ENCODE peak calls at places on chromosomes 6 and 20, in four cellular contexts. X is SK-N-SH, B is K562, G is H1. N is an unnamed sample.

GRCh38 chr6:19906161-19906560 is 69.0 kb downstream of the ID4 start:
- DNase-seq in X (no peak), B (no peak), G (no peak), N (no peak)

GRCh38 chr6:75206338-75207210 is 721 bp upstream of the COL12A1 start:
- DNase-seq in G (peak; percentile 66), X (peak; percentile 18), B (no peak), N (no peak)

GRCh38 chr20:47670913-47671312 is 114.4 kb downstream of the SULF2 start:
- DNase-seq in B (no peak), G (no peak), X (no peak), N (no peak)

GRCh38 chr20:56504373-56505005 is 20.1 kb upstream of the FAM209A start:
- DNase-seq in B (peak; percentile 56), X (peak; percentile 48), G (peak; percentile 63), N (peak; percentile 46)

GRCh38 chr20:56542489-56543020 is 9.5 kb downstream of the FAM209B start:
- DNase-seq in B (no peak), X (no peak), G (no peak), N (no peak)

GRCh38 chr20:50980071-50980681 is 21.6 kb downstream of the MOCS3 start:
- DNase-seq in X (no peak), G (no peak), B (no peak), N (no peak)

GRCh38 chr6:117491916-117492315 is 9.4 kb downstream of the DCBLD1 start:
- DNase-seq in X (no peak), G (no peak), B (no peak), N (no peak)

GRCh38 chr20:37239026-37239451 is 22.6 kb downstream of the GHRH start:
- DNase-seq in B (no peak), X (no peak), G (no peak), N (no peak)

GRCh38 chr6:12891595-12891994 is 175.0 kb downstream of the PHACTR1 start:
- DNase-seq in X (no peak), G (no peak), B (no peak), N (no peak)

GRCh38 chr20:60115452-60115851 is 157.2 kb downstream of the CDH26 start:
- DNase-seq in G (no peak), X (no peak), B (no peak), N (no peak)

GRCh38 chr6:161838306-161839035 is 564.6 kb upstream of the AGPAT4 start:
- DNase-seq in X (no peak), G (peak; percentile 56), B (no peak), N (peak; percentile 46)

GRCh38 chr6:133923938-133924593 is 29.0 kb upstream of the TBPL1 start:
- DNase-seq in G (peak; percentile 60), B (peak; percentile 55), X (peak; percentile 62), N (peak; percentile 65)

GRCh38 chr6:143999406-143999805 is 8.7 kb downstream of the PLAGL1 start:
- DNase-seq in B (no peak), G (no peak), X (no peak), N (no peak)

GRCh38 chr6:17352302-17352701 is 41.1 kb upstream of the CAP2 start:
- DNase-seq in B (no peak), X (no peak), G (no peak), N (no peak)

GRCh38 chr20:44614525-44614924 is 32.1 kb downstream of the PKIG start:
- DNase-seq in G (no peak), B (no peak), X (no peak), N (no peak)

GRCh38 chr6:144064402-144064830 is 31.0 kb downstream of the SF3B5 start:
- DNase-seq in B (peak; percentile 76), G (peak; percentile 70), X (no peak), N (peak; percentile 49)

GRCh38 chr6:7691675-7692452 is 34.0 kb upstream of the BMP6 start:
- DNase-seq in B (peak; percentile 50), X (no peak), G (no peak), N (no peak)

GRCh38 chr6:23228439-23229024 is 659.2 kb downstream of the HDGFL1 start:
- DNase-seq in B (no peak), G (no peak), X (no peak), N (no peak)

GRCh38 chr20:6613280-6613861 is 154.1 kb upstream of the BMP2 start:
- DNase-seq in X (no peak), G (no peak), B (no peak), N (no peak)

GRCh38 chr6:119077643-119078448 is 618 bp downstream of the FAM184A start:
- DNase-seq in G (peak; percentile 81), X (peak; percentile 75), B (peak; percentile 51), N (peak; percentile 73)

GRCh38 chr6:37624121-37624520 is 73.6 kb downstream of the MDGA1 start:
- DNase-seq in X (no peak), G (no peak), B (no peak), N (no peak)

GRCh38 chr6:134074151-134074712 is 21.8 kb upstream of the SLC2A12 start:
- DNase-seq in B (no peak), G (peak; percentile 78), X (no peak), N (peak; percentile 75)

GRCh38 chr6:166277021-166277420 is 31.2 kb downstream of the PRR18 start:
- DNase-seq in X (no peak), B (no peak), G (no peak), N (no peak)

GRCh38 chr20:4045741-4046140 is 30.4 kb upstream of the RNF24 start:
- DNase-seq in B (no peak), X (no peak), G (no peak), N (no peak)

GRCh38 chr6:109867970-109868358 is 110.1 kb upstream of the GPR6 start:
- DNase-seq in B (no peak), X (no peak), G (no peak), N (no peak)

GRCh38 chr6:45474376-45474775 is 96.6 kb upstream of the SUPT3H start:
- DNase-seq in G (no peak), X (no peak), B (no peak), N (no peak)

GRCh38 chr20:59004763-59005522 is 2.1 kb downstream of the CTSZ start:
- DNase-seq in X (no peak), G (no peak), B (no peak), N (no peak)

GRCh38 chr20:57659131-57659788 is 39.0 kb upstream of the ZBP1 start:
- DNase-seq in B (no peak), X (peak; percentile 30), G (no peak), N (peak; percentile 9)

GRCh38 chr6:11970114-11970513 is 42.0 kb upstream of the HIVEP1 start:
- DNase-seq in G (no peak), X (no peak), B (no peak), N (no peak)

GRCh38 chr20:51860015-51860882 is 57.9 kb upstream of the SALL4 start:
- DNase-seq in X (no peak), G (no peak), B (no peak), N (no peak)

GRCh38 chr6:28988536-28989415 is 16.3 kb downstream of the ZNF311 start:
- DNase-seq in X (peak; percentile 47), B (peak; percentile 60), G (peak; percentile 98), N (peak; percentile 95)

GRCh38 chr6:64580346-64580745 is 944.7 kb downstream of the PHF3 start:
- DNase-seq in B (no peak), G (no peak), X (no peak), N (no peak)

GRCh38 chr6:145681965-145682364 is 53.4 kb downstream of the EPM2A start:
- DNase-seq in G (no peak), X (no peak), B (no peak), N (no peak)

DNA sequence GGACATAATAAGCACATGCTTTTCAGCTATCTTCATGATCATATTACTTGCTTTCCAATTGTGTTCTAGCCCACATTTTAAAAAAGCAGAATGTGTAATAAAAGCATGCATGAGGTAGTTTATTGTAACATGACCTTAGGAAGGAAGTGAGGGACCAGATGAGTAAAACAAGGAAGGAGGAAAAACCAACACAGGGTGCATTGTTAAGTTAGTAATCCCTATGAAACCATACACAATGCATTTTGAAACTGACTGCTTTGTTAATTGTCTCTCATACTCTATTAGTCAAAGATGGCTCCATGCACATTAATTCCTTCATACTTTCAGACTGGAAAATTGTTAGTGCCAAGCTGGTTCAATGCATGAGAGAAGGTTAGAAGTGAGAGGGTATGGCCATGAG is 37.7 kb upstream of the CENPW start:
- DNase-seq in G (no peak), B (no peak), X (no peak), N (no peak)
- TF ChIP-seq TEAD4 in G (no peak), B (no peak), X (no peak), N (no peak)

GRCh38 chr20:24772667-24773066 is 176.4 kb upstream of the CST7 start:
- DNase-seq in X (no peak), G (no peak), B (no peak), N (no peak)

GRCh38 chr20:24775966-24776365 is 173.1 kb upstream of the CST7 start:
- DNase-seq in G (no peak), X (no peak), B (no peak), N (no peak)

GRCh38 chr20:24771651-24772061 is 177.4 kb upstream of the CST7 start:
- DNase-seq in B (no peak), G (no peak), X (no peak), N (no peak)

GRCh38 chr20:24773168-24773567 is 175.9 kb upstream of the CST7 start:
- DNase-seq in X (no peak), B (no peak), G (no peak), N (no peak)

GRCh38 chr20:24773751-24774201 is 175.3 kb upstream of the CST7 start:
- DNase-seq in B (no peak), X (no peak), G (no peak), N (no peak)
- TF ChIP-seq TEAD4 in B (no peak), X (no peak), G (no peak), N (no peak)

DNA sequence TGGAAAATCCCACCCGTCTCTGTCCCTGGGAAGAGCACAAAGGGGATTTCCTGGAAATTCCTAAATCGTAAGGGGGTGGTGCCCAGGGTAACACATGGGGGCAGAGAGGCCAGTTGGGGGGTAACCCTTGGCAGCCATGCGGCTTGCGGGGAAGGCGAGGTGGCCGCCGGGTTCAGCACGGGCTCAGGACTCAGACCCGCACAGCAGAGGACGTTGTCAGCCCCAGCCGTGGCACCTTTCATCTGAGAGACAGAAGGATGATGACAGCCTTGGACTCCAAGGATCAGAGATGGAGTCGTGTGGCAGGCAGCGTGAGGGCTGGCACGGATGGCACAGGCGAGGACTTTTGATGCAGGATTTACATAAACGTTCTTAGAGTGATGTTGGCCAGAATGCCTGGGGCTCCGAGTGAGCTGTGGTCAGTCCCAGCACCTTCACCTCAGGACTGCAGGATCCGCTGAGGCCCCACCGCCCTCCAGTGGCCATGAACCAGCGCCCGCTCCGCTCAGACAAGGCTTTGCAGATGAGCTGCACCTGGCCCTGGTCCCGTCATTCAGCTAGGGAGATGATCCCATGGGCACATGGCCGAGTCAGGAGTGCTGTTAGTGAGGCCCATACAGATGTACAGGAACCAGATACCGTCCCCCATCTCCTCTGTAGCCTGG is 190.3 kb downstream of the TAF4 start:
- DNase-seq in B (no peak), G (no peak), X (peak; percentile 45), N (peak; percentile 37)
- TF ChIP-seq TEAD4 in B (no peak), G (no peak), X (no peak), N (no peak)

DNA sequence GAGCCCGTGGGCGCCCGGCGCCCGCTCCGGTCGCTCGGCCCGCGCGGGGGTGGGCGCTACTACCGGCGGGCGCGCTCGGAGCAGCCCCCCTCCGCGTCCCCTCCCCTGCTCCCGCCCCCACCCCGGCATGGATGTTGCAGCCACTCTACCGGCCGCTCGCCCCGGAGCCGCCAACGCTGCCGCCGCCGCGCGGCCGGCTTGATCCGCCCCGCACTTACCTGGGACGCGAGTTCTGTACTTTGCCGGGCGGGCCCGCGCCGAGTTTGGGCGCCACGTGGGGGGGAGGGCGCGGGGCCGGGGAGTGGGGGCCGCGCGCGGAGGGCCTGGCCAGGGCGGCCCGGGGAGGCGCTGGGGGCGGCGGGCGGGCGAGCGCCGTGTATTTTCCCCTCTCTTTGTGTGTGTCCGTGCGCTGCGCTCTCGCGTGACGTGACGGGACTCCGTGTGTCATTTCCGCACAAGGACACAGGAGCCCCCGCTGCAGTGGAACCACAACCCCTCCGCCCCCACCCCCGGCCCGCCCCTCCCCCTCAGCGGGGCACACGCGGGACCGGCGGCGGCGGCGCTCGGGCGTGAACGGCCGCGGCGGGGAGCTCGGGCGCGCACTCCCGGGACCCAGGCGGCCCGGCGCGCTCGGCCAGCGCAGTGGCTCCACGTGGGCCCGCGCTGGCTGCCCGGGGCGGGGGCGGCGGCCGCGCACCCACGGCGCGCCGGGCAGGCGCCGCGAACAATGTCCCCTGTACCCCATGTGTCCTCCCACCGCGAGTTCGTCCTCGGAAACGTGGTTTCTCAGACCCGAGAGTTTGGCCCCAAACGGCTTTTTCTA is at the start of gene BEND3:
- DNase-seq in G (no peak), B (peak; percentile 83), X (peak; percentile 86), N (peak; percentile 52)
- TF ChIP-seq TEAD4 in G (no peak), B (no peak), X (no peak), N (no peak)

N was measured in WTC11.